ENCODE peak calls at places on chromosomes 7 and 10, in six cellular contexts. T, H, E, K, A and Z are unnamed samples.

GRCh38 chr10:77361846-77362245 is 275.8 kb downstream of the KCNMA1 start:
- DNase-seq in T (no peak), H (no peak), E (no peak), K (no peak), A (no peak), Z (no peak)

GRCh38 chr7:86926732-86927131 is 132.7 kb downstream of the ELAPOR2 start:
- DNase-seq in T (no peak), H (peak), E (peak), K (no peak), A (peak), Z (peak)

GRCh38 chr7:13132314-13132713 is 444.9 kb downstream of the ARL4A start:
- DNase-seq in T (no peak), H (no peak), E (no peak), K (no peak), A (no peak), Z (no peak)

GRCh38 chr10:124875596-124875995 is 66.3 kb upstream of the ZRANB1 start:
- DNase-seq in T (no peak), H (no peak), E (no peak), K (no peak), A (no peak), Z (no peak)

GRCh38 chr7:93551063-93551895 is 23.2 kb downstream of the CALCR start:
- DNase-seq in T (no peak), H (peak), E (peak), K (no peak), A (peak), Z (peak)

GRCh38 chr7:19009241-19009935 is 108.0 kb downstream of the TWIST1 start:
- DNase-seq in T (no peak), H (no peak), E (no peak), K (no peak), A (no peak), Z (no peak)

GRCh38 chr7:130880668-130881067 is 146.7 kb upstream of the KLF14 start:
- DNase-seq in T (no peak), H (no peak), E (no peak), K (no peak), A (no peak), Z (no peak)

GRCh38 chr10:97023401-97024180 is 162.2 kb downstream of the SLIT1 start:
- DNase-seq in T (no peak), H (no peak), E (no peak), K (peak), A (no peak), Z (no peak)

GRCh38 chr7:91287685-91288084 is 23.5 kb downstream of the FZD1 start:
- DNase-seq in T (no peak), H (no peak), E (peak), K (peak), A (no peak), Z (no peak)

GRCh38 chr7:80488406-80488805 is 23.5 kb downstream of the GNAT3 start:
- DNase-seq in T (no peak), H (no peak), E (no peak), K (no peak), A (no peak), Z (no peak)

GRCh38 chr10:98344589-98345038 is 70.4 kb downstream of the PYROXD2 start:
- DNase-seq in T (no peak), H (no peak), E (peak), K (peak), A (no peak), Z (no peak)

GRCh38 chr7:157255201-157255606 is 81.6 kb upstream of the DNAJB6 start:
- DNase-seq in T (no peak), H (no peak), E (no peak), K (no peak), A (no peak), Z (no peak)

GRCh38 chr7:28546067-28546466 is 133.7 kb downstream of the CREB5 start:
- DNase-seq in T (no peak), H (no peak), E (no peak), K (no peak), A (no peak), Z (no peak)

GRCh38 chr7:140640727-140641531 is at the start of gene DENND2A:
- DNase-seq in T (no peak), H (no peak), E (peak), K (peak), A (no peak), Z (peak)

GRCh38 chr7:68258569-68258968 is 1261.9 kb downstream of the TYW1 start:
- DNase-seq in T (no peak), H (no peak), E (no peak), K (no peak), A (no peak), Z (peak)

GRCh38 chr10:47030191-47030698 is 119.0 kb downstream of the PTPN20 start:
- DNase-seq in T (no peak), H (no peak), E (no peak), K (peak), A (no peak), Z (no peak)

GRCh38 chr7:128867842-128868623 is 5.4 kb downstream of the ATP6V1F start:
- DNase-seq in T (no peak), H (no peak), E (peak), K (no peak), A (no peak), Z (no peak)

GRCh38 chr7:23332881-23333612 is 33.9 kb downstream of the MALSU1 start:
- DNase-seq in T (no peak), H (no peak), E (no peak), K (no peak), A (no peak), Z (no peak)

GRCh38 chr10:109166935-109167334 is 756.4 kb downstream of the XPNPEP1 start:
- DNase-seq in T (no peak), H (no peak), E (no peak), K (no peak), A (no peak), Z (no peak)

GRCh38 chr7:129898007-129898406 is 54.8 kb downstream of the UBE2H start:
- DNase-seq in T (no peak), H (no peak), E (no peak), K (no peak), A (no peak), Z (no peak)

GRCh38 chr7:128024154-128024553 is 7.1 kb downstream of the LRRC4 start:
- DNase-seq in T (no peak), H (no peak), E (no peak), K (no peak), A (no peak), Z (no peak)

GRCh38 chr7:147535619-147536200 is 1054.9 kb upstream of the C7orf33 start:
- DNase-seq in T (no peak), H (no peak), E (no peak), K (no peak), A (no peak), Z (no peak)

GRCh38 chr7:51315393-51316261 is 982 bp downstream of the COBL start:
- DNase-seq in T (no peak), H (no peak), E (peak), K (no peak), A (no peak), Z (peak)

GRCh38 chr10:6144609-6145413 is 56.0 kb downstream of the RBM17 start:
- DNase-seq in T (peak), H (peak), E (peak), K (peak), A (peak), Z (peak)

GRCh38 chr7:29254663-29255062 is 60.1 kb downstream of the CHN2 start:
- DNase-seq in T (no peak), H (peak), E (peak), K (no peak), A (no peak), Z (no peak)

GRCh38 chr7:98559958-98560357 is 57.1 kb upstream of the NPTX2 start:
- DNase-seq in T (no peak), H (peak), E (no peak), K (no peak), A (no peak), Z (no peak)

GRCh38 chr10:97571622-97572021 is 957 bp upstream of the ANKRD2 start:
- DNase-seq in T (no peak), H (no peak), E (no peak), K (no peak), A (no peak), Z (no peak)

GRCh38 chr10:62818426-62819011 is 2.4 kb upstream of the EGR2 start:
- DNase-seq in T (no peak), H (peak), E (peak), K (no peak), A (no peak), Z (peak)

GRCh38 chr7:100515072-100515532 is 23.9 kb upstream of the AGFG2 start:
- DNase-seq in T (no peak), H (no peak), E (no peak), K (no peak), A (no peak), Z (no peak)

GRCh38 chr7:23276947-23277346 is 22.2 kb upstream of the MALSU1 start:
- DNase-seq in T (no peak), H (no peak), E (no peak), K (no peak), A (no peak), Z (no peak)

GRCh38 chr7:1508277-1508758 is 4.1 kb upstream of the INTS1 start:
- DNase-seq in T (no peak), H (no peak), E (no peak), K (no peak), A (no peak), Z (no peak)

GRCh38 chr10:6117711-6118110 is 28.9 kb downstream of the RBM17 start:
- DNase-seq in T (no peak), H (no peak), E (no peak), K (no peak), A (no peak), Z (no peak)